ENCODE peak calls at places on chromosomes 3 and 15, in five cellular contexts. X is CD8-positive, alpha-beta T cell; K is neural crest cell; B is cardiac muscle cell; R is uterus. T is an unnamed sample.

GRCh38 chr15:25381579-25381978 is 57.2 kb downstream of the UBE3A start:
- DNase-seq in B (no peak), X (no peak), R (no peak), K (no peak), T (no peak)

GRCh38 chr3:11379824-11380281 is 107.7 kb downstream of the ATG7 start:
- DNase-seq in R (no peak), X (no peak), K (no peak), B (peak; percentile 40), T (no peak)

GRCh38 chr3:46129588-46130272 is 78.4 kb downstream of the CCR1 start:
- DNase-seq in X (no peak), B (no peak), R (no peak), K (no peak), T (no peak)

GRCh38 chr3:129872107-129872506 is 21.4 kb downstream of the TMCC1 start:
- DNase-seq in K (no peak), X (no peak), R (no peak), B (no peak), T (no peak)

GRCh38 chr15:58457466-58457965 is 25.7 kb downstream of the LIPC start:
- DNase-seq in K (no peak), B (peak; percentile 50), R (no peak), X (no peak), T (no peak)

GRCh38 chr3:153052096-153052460 is 109.9 kb upstream of the RAP2B start:
- DNase-seq in R (peak; percentile 38), K (no peak), X (no peak), B (peak; percentile 88), T (no peak)

GRCh38 chr3:152183473-152183872 is 85.3 kb upstream of the MBNL1 start:
- DNase-seq in K (peak; percentile 15), R (peak; percentile 36), X (peak; percentile 35), B (peak; percentile 63), T (peak; percentile 28)

GRCh38 chr15:32859246-32859645 is 141.4 kb downstream of the GREM1 start:
- DNase-seq in R (no peak), B (no peak), X (no peak), K (no peak), T (no peak)

GRCh38 chr3:112086857-112087524 is 802 bp downstream of the C3orf52 start:
- DNase-seq in X (no peak), R (no peak), B (peak; percentile 12), K (no peak), T (peak; percentile 28)

GRCh38 chr3:20905210-20905805 is 719.3 kb upstream of the SGO1 start:
- DNase-seq in X (no peak), K (no peak), R (no peak), B (peak; percentile 42), T (no peak)

GRCh38 chr3:57041674-57042073 is 18.8 kb upstream of the SPATA12 start:
- DNase-seq in B (no peak), X (no peak), K (no peak), R (no peak), T (no peak)

GRCh38 chr3:62416109-62416508 is 42.8 kb upstream of the FEZF2 start:
- DNase-seq in R (no peak), B (no peak), K (no peak), X (no peak), T (no peak)

GRCh38 chr3:17469520-17469919 is 272.9 kb downstream of the TBC1D5 start:
- DNase-seq in R (no peak), X (no peak), K (no peak), B (no peak), T (no peak)

GRCh38 chr3:71713041-71713440 is 12.2 kb downstream of the EIF4E3 start:
- DNase-seq in B (no peak), X (no peak), R (no peak), K (no peak), T (no peak)

GRCh38 chr3:195033531-195034091 is 237.3 kb downstream of the XXYLT1 start:
- DNase-seq in K (no peak), R (peak; percentile 6), X (no peak), B (no peak), T (no peak)

GRCh38 chr3:66402596-66403267 is 98.1 kb downstream of the LRIG1 start:
- DNase-seq in B (no peak), X (no peak), R (peak; percentile 23), K (no peak), T (no peak)

GRCh38 chr3:146065573-146066006 is 95.4 kb downstream of the PLOD2 start:
- DNase-seq in X (no peak), K (peak; percentile 20), R (no peak), B (peak; percentile 82), T (peak; percentile 4)

GRCh38 chr3:87077354-87077753 is 86.4 kb upstream of the VGLL3 start:
- DNase-seq in X (no peak), K (no peak), B (no peak), R (no peak), T (no peak)

GRCh38 chr3:165130709-165131108 is 52.4 kb upstream of the SI start:
- DNase-seq in B (no peak), R (no peak), X (no peak), K (no peak), T (no peak)

GRCh38 chr15:68017221-68017620 is 36.9 kb upstream of the PIAS1 start:
- DNase-seq in R (no peak), B (no peak), X (no peak), K (no peak), T (no peak)

GRCh38 chr15:88932271-88932874 is 19.2 kb upstream of the MFGE8 start:
- DNase-seq in B (no peak), R (peak; percentile 22), K (no peak), X (no peak), T (no peak)

GRCh38 chr15:56468271-56468912 is 3.5 kb upstream of the MNS1 start:
- DNase-seq in K (no peak), R (no peak), B (no peak), X (no peak), T (no peak)

GRCh38 chr3:75341324-75342067 is 322.6 kb upstream of the FRG2C start:
- DNase-seq in B (peak; percentile 3), R (no peak), K (no peak), X (no peak), T (no peak)

GRCh38 chr3:103247459-103247858 is 812.6 kb downstream of the ZPLD1 start:
- DNase-seq in R (no peak), B (no peak), K (no peak), X (no peak), T (no peak)

GRCh38 chr3:14803101-14803980 is 15.4 kb upstream of the FGD5 start:
- DNase-seq in K (no peak), B (peak; percentile 60), X (no peak), R (no peak), T (no peak)

GRCh38 chr15:64651573-64652260 is 123.7 kb downstream of the RBPMS2 start:
- DNase-seq in X (peak; percentile 18), R (no peak), B (no peak), K (no peak), T (no peak)

GRCh38 chr3:38345879-38346583 is 554 bp upstream of the XYLB start:
- DNase-seq in R (peak; percentile 22), X (no peak), K (no peak), B (no peak), T (no peak)

GRCh38 chr15:91884604-91885003 is 31.1 kb downstream of the SLCO3A1 start:
- DNase-seq in R (no peak), B (no peak), K (no peak), X (no peak), T (no peak)

GRCh38 chr3:39387411-39387975 is 4.3 kb downstream of the SLC25A38 start:
- DNase-seq in R (no peak), K (no peak), X (no peak), B (no peak), T (no peak)

GRCh38 chr3:144444546-144444945 is 472.9 kb downstream of the DIPK2A start:
- DNase-seq in R (no peak), K (no peak), X (no peak), B (no peak), T (no peak)

GRCh38 chr15:83158393-83158792 is 49.2 kb downstream of the HDGFL3 start:
- DNase-seq in X (no peak), R (no peak), B (no peak), K (no peak), T (no peak)

GRCh38 chr15:57281357-57281756 is 94.9 kb upstream of the CGNL1 start:
- DNase-seq in B (no peak), R (no peak), X (no peak), K (no peak), T (no peak)

GRCh38 chr3:195204360-195205166 is 66.4 kb downstream of the XXYLT1 start:
- DNase-seq in K (no peak), X (no peak), B (peak; percentile 81), R (peak; percentile 19), T (peak; percentile 53)

GRCh38 chr3:157913751-157914150 is 192.5 kb downstream of the SHOX2 start:
- DNase-seq in R (no peak), X (no peak), B (peak; percentile 24), K (no peak), T (no peak)

GRCh38 chr3:174398761-174399160 is 460.4 kb upstream of the NAALADL2 start:
- DNase-seq in R (no peak), X (no peak), K (no peak), B (peak; percentile 42), T (no peak)

GRCh38 chr3:117788086-117788485 is 1078.5 kb downstream of the TUSC7 start:
- DNase-seq in K (no peak), R (no peak), B (peak; percentile 23), X (no peak), T (no peak)

GRCh38 chr3:117786339-117786738 is 1076.8 kb downstream of the TUSC7 start:
- DNase-seq in X (no peak), B (no peak), K (no peak), R (no peak), T (no peak)

GRCh38 chr3:117793684-117794304 is 1084.2 kb downstream of the TUSC7 start:
- DNase-seq in X (no peak), K (no peak), R (no peak), B (peak; percentile 0), T (no peak)

GRCh38 chr3:117788499-117788898 is 1078.9 kb downstream of the TUSC7 start:
- DNase-seq in R (no peak), B (no peak), X (no peak), K (no peak), T (no peak)

GRCh38 chr3:117790256-117790987 is 1080.8 kb downstream of the TUSC7 start:
- DNase-seq in K (no peak), B (no peak), R (no peak), X (no peak), T (no peak)
- TF ChIP-seq CTCF in K (no peak), B (no peak), R (no peak), X (no peak), T (no peak)

GRCh38 chr3:149739396-149739795 is 12.9 kb downstream of the COMMD2 start:
- DNase-seq in B (no peak), K (no peak), R (no peak), X (no peak), T (no peak)
- TF ChIP-seq CTCF in B (no peak), K (no peak), R (no peak), X (no peak), T (no peak)

DNA sequence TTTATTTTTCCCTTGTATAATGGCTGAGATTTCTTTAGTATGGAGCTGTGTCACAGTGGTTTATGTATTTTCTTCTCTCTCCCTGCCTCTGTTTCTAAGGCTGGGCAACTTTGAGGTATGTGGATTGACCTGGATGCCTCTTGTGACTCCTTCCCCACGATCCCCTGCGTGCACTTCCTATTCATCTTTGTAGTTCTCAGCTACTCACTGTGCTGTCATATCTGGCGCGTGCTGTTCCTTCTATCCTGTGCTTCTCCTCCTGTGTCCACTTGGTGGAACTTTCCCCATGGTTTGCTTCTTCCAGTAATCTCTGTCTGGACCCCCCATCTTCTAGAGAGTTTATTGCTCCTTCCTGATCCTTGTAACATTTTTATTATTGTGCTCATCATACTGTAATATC is 97.3 kb downstream of the AKAP13 start:
- DNase-seq in R (no peak), X (no peak), K (no peak), B (peak; percentile 57), T (no peak)
- TF ChIP-seq CTCF in R (no peak), X (no peak), K (no peak), B (peak; percentile 25), T (no peak)

GRCh38 chr3:186514296-186515002 is 29.7 kb downstream of the CRYGS start:
- DNase-seq in R (no peak), X (no peak), B (no peak), K (no peak), T (no peak)
- TF ChIP-seq CTCF in R (no peak), X (peak; percentile 29), B (peak; percentile 32), K (peak; percentile 54), T (peak; percentile 37)